ENCODE peak calls at places on chromosomes 2 and 18, in seven cellular contexts. C is CD4-positive, alpha-beta memory T cell; U is IMR-90; T is CD8-positive, alpha-beta memory T cell; R is PC-9; J is lower lobe of right lung; Y is heart right ventricle. X is an unnamed sample. For H3K4me1, the result is how much of the 10 kb centered on the place peaks cover.

GRCh38 chr2:145007673-145008263 is 487.8 kb upstream of the ZEB2 start:
- DNase-seq in C (no peak), U (peak), T (no peak), R (no peak), J (no peak), Y (peak), X (no peak)

GRCh38 chr18:44098551-44099098 is 582.1 kb upstream of the SETBP1 start:
- DNase-seq in C (no peak), U (peak), T (no peak), R (no peak), J (no peak), Y (no peak), X (no peak)

GRCh38 chr2:67600946-67601345 is 203.8 kb downstream of the ETAA1 start:
- DNase-seq in C (no peak), U (peak), T (no peak), R (no peak), J (no peak), Y (no peak), X (no peak)

GRCh38 chr18:37608876-37609275 is 43.3 kb upstream of the CELF4 start:
- DNase-seq in C (no peak), U (no peak), T (no peak), R (no peak), J (no peak), Y (no peak), X (no peak)

GRCh38 chr2:14016289-14016955 is 616.1 kb upstream of the LRATD1 start:
- DNase-seq in C (no peak), U (no peak), T (no peak), R (no peak), J (no peak), Y (peak), X (no peak)

GRCh38 chr2:219831957-219832356 is 204.5 kb downstream of the SLC4A3 start:
- DNase-seq in C (no peak), U (no peak), T (no peak), R (no peak), J (no peak), Y (no peak), X (no peak)

GRCh38 chr2:71852141-71852711 is 295.4 kb downstream of the CYP26B1 start:
- DNase-seq in C (no peak), U (no peak), T (no peak), R (no peak), J (no peak), Y (no peak), X (no peak)

GRCh38 chr2:98382739-98383138 is 36.5 kb downstream of the CNGA3 start:
- DNase-seq in C (no peak), U (no peak), T (no peak), R (no peak), J (no peak), Y (no peak), X (no peak)

GRCh38 chr2:144707927-144708326 is 188.0 kb upstream of the ZEB2 start:
- DNase-seq in C (no peak), U (peak), T (no peak), R (no peak), J (no peak), Y (no peak), X (no peak)

GRCh38 chr18:36829362-36830140 is 624 bp downstream of the KIAA1328 start:
- DNase-seq in C (no peak), U (peak), T (no peak), R (no peak), J (no peak), Y (no peak), X (no peak)

GRCh38 chr2:47512581-47513083 is 109.7 kb downstream of the MSH2 start:
- DNase-seq in C (no peak), U (peak), T (no peak), R (peak), J (no peak), Y (no peak), X (no peak)

GRCh38 chr2:32061973-32062861 is 1.1 kb upstream of the SPAST start:
- DNase-seq in C (no peak), U (peak), T (no peak), R (peak), J (no peak), Y (peak), X (no peak)

GRCh38 chr18:75143851-75144250 is 65.1 kb downstream of the PTGR3 start:
- DNase-seq in C (no peak), U (no peak), T (no peak), R (no peak), J (no peak), Y (no peak), X (no peak)

GRCh38 chr2:97966545-97967215 is 29.1 kb downstream of the TMEM131 start:
- DNase-seq in C (no peak), U (peak), T (no peak), R (peak), J (no peak), Y (no peak), X (no peak)

GRCh38 chr2:159290289-159290907 is 3.9 kb upstream of the WDSUB1 start:
- DNase-seq in C (peak), U (peak), T (peak), R (no peak), J (no peak), Y (no peak), X (no peak)

GRCh38 chr2:186599186-186599778 is 9.4 kb downstream of the ITGAV start:
- DNase-seq in C (no peak), U (peak), T (no peak), R (no peak), J (no peak), Y (no peak), X (no peak)

GRCh38 chr2:174013310-174013751 is 48.2 kb upstream of the SP3 start:
- DNase-seq in C (no peak), U (no peak), T (no peak), R (no peak), J (peak), Y (no peak), X (no peak)

GRCh38 chr2:227363756-227364155 is 15.3 kb downstream of the TM4SF20 start:
- DNase-seq in C (no peak), U (no peak), T (no peak), R (no peak), J (no peak), Y (no peak), X (no peak)

GRCh38 chr2:21070322-21071257 is 26.7 kb upstream of the APOB start:
- DNase-seq in C (no peak), U (no peak), T (no peak), R (peak), J (no peak), Y (no peak), X (no peak)

GRCh38 chr2:200376422-200377142 is 70.1 kb downstream of the SPATS2L start:
- DNase-seq in C (peak), U (no peak), T (no peak), R (peak), J (no peak), Y (peak), X (no peak)

GRCh38 chr18:9642799-9643445 is 28.6 kb upstream of the PPP4R1 start:
- DNase-seq in C (no peak), U (no peak), T (no peak), R (peak), J (no peak), Y (no peak), X (no peak)

DNA sequence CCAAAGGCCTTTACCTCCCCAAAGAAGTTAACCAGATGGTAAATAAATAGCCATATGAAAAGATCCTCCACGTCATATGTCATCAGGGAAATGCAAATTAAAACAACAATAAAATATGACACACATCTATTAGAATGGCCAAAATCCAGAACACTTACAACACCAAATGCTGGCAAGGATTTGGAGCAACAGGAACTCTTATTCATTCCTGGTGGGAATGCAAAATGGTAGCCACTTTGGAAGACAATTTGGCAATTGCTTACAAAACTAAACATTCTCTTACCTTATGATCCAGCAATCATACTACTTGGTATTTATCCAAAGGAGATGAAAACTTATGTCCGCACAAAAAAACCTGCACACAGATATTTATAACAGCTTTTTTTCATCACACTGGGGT is 1.3 kb upstream of the TANK start:
- DNase-seq in C (no peak), U (no peak), T (no peak), R (no peak), J (no peak), Y (no peak), X (no peak)
- H3K4me1 ChIP-seq in C (under half), U (under half), T (under half), R (under half), J (under half), Y (under half), X (under half)

GRCh38 chr18:57802869-57803118 is 321 bp downstream of the ATP8B1 start:
- DNase-seq in C (no peak), U (no peak), T (no peak), R (no peak), J (no peak), Y (no peak), X (no peak)
- H3K4me1 ChIP-seq in C (under half), U (under half), T (under half), R (half or more), J (under half), Y (half or more), X (under half)

GRCh38 chr2:128303911-128304310 is 14.8 kb downstream of the HS6ST1 start:
- DNase-seq in C (no peak), U (no peak), T (no peak), R (no peak), J (no peak), Y (no peak), X (no peak)
- H3K4me1 ChIP-seq in C (under half), U (half or more), T (under half), R (half or more), J (half or more), Y (under half), X (under half)

GRCh38 chr2:237695201-237695780 is 67.9 kb downstream of the LRRFIP1 start:
- DNase-seq in C (peak), U (peak), T (peak), R (peak), J (no peak), Y (no peak), X (no peak)

GRCh38 chr2:237699870-237700582 is 72.6 kb downstream of the LRRFIP1 start:
- DNase-seq in C (no peak), U (no peak), T (no peak), R (no peak), J (no peak), Y (no peak), X (no peak)

GRCh38 chr2:237696471-237696870 is 69.1 kb downstream of the LRRFIP1 start:
- DNase-seq in C (peak), U (no peak), T (no peak), R (no peak), J (no peak), Y (no peak), X (no peak)

GRCh38 chr2:237698338-237698694 is 70.9 kb downstream of the LRRFIP1 start:
- DNase-seq in C (no peak), U (no peak), T (no peak), R (no peak), J (no peak), Y (no peak), X (no peak)

DNA sequence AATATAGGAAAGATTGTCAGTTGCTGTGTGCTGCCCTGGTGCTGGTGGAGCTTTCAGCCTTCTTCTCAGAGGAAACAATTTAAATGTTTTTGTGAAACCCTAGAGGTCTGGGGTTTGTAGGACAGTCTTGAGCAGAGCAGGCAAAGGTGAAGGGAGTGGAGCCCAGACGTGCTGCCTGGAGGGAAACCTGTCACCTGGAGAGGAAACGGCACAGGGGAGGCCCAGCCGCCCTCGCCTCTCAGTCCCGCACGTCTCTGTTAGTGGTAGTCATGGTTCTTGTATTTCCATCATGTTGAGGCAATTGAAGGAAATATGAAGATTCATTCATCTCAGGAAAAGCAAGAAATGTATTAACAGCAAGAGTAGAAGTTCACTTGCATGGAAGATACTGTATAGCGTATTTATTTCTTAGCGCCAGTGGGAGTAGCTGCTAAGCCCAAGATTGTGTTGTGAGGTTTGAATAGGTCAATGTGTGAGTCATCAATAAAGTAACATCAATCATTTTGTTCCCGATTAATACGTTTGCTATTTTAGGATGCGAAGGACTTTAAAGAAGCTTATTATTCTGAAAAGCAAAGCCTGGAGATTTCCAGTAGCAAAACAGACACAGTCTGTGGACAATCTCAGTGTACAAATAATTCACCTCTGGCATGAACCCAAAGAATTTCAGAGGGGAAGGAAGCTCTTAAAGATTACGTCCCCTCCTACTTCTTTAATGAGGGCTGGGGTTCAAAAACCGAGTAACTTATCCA is 70.4 kb downstream of the LRRFIP1 start:
- DNase-seq in C (peak), U (no peak), T (peak), R (no peak), J (no peak), Y (no peak), X (no peak)
- H3K4me1 ChIP-seq in C (half or more), U (half or more), T (half or more), R (under half), J (half or more), Y (half or more), X (half or more)

DNA sequence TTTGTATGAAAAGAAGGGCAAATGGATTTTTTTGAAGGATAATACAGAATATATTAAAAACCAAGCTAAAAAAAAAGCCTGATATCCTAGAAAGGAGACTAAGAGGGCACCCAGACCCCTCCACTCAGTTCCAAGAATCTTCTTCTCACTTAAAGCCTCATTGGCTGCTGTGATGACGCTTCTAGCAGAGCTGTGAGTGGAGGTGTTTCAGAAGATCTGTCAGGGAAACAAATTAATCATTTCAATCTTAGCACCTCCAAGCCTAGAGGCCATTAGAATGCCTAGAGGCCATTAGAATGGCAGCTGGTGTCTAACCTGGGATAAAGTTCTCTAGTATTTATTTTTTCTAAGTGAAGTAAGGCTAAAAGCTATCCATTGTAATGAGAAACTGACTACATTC is 164.2 kb upstream of the TMEM200C start:
- DNase-seq in C (no peak), U (no peak), T (no peak), R (no peak), J (no peak), Y (no peak), X (no peak)
- H3K4me1 ChIP-seq in C (under half), U (under half), T (under half), R (under half), J (under half), Y (under half), X (under half)

GRCh38 chr2:127090281-127091128 is 16.4 kb downstream of the BIN1 start:
- DNase-seq in C (no peak), U (no peak), T (no peak), R (no peak), J (no peak), Y (no peak), X (no peak)
- H3K4me1 ChIP-seq in C (under half), U (under half), T (under half), R (under half), J (under half), Y (under half), X (under half)

X was measured in RWPE2.